ENCODE peak calls at places on chromosome 20, in nine cellular contexts. D is Calu3, H is spleen, J is activated B cell treated with CpG ODN at 0.5 μM for 24 hours, P is progenitor cell of endocrine pancreas, K is MCF 10A, O is body of pancreas, E is brain microvascular endothelial cell, R is cardiac muscle cell. N is an unnamed sample.
A peak's percentile ranks its signal among the peaks of the same experiment; 100 is the strongest.

GRCh38 chr20:49138431-49138830 is 49.7 kb downstream of the STAU1 start:
- DNase-seq in J (no peak), K (no peak), D (no peak), P (no peak), E (no peak), R (no peak), O (no peak), H (no peak), N (no peak)

GRCh38 chr20:45893831-45894230 is 2.7 kb downstream of the CTSA start:
- DNase-seq in O (no peak), K (no peak), R (no peak), H (no peak), J (no peak), P (no peak), D (no peak), E (no peak), N (no peak)

GRCh38 chr20:57795347-57795697 is 85.5 kb upstream of the PMEPA1 start:
- DNase-seq in H (peak; percentile 37), J (no peak), K (peak; percentile 13), D (no peak), R (no peak), P (no peak), E (peak; percentile 13), O (no peak), N (no peak)

GRCh38 chr20:53829706-53830521 is 236.3 kb upstream of the ZNF217 start:
- DNase-seq in K (peak; percentile 53), P (no peak), J (no peak), O (peak; percentile 7), R (no peak), D (no peak), H (no peak), E (peak; percentile 46), N (no peak)

GRCh38 chr20:50438986-50439407 is 71.2 kb upstream of the PTPN1 start:
- DNase-seq in H (no peak), J (no peak), E (peak; percentile 63), O (no peak), P (no peak), R (no peak), D (peak; percentile 85), K (peak; percentile 94), N (no peak)

GRCh38 chr20:50980071-50980681 is 21.6 kb downstream of the MOCS3 start:
- DNase-seq in D (peak; percentile 68), J (no peak), H (no peak), K (peak; percentile 92), O (peak; percentile 18), P (no peak), E (peak; percentile 99), R (no peak), N (no peak)

GRCh38 chr20:47454298-47455132 is 47.2 kb upstream of the NCOA3 start:
- DNase-seq in E (no peak), K (peak; percentile 58), H (no peak), O (no peak), R (no peak), J (no peak), P (no peak), D (peak; percentile 25), N (no peak)

GRCh38 chr20:5654557-5654956 is 95.6 kb upstream of the SHLD1 start:
- DNase-seq in D (no peak), J (no peak), P (no peak), E (peak; percentile 91), H (no peak), K (peak; percentile 92), O (no peak), R (no peak), N (no peak)

GRCh38 chr20:13007596-13007995 is 1.2 kb upstream of the SPTLC3 start:
- DNase-seq in E (no peak), D (no peak), H (no peak), P (no peak), O (no peak), J (no peak), R (no peak), K (no peak), N (no peak)

GRCh38 chr20:13012886-13013285 is 4.1 kb downstream of the SPTLC3 start:
- DNase-seq in K (no peak), D (no peak), J (no peak), E (no peak), H (no peak), P (no peak), R (no peak), O (no peak), N (no peak)

GRCh38 chr20:13006825-13007224 is 1.9 kb upstream of the SPTLC3 start:
- DNase-seq in R (no peak), O (no peak), P (no peak), E (peak; percentile 43), K (peak; percentile 91), D (no peak), H (no peak), J (no peak), N (no peak)

GRCh38 chr20:13009682-13010406 is 1.1 kb downstream of the SPTLC3 start:
- DNase-seq in O (peak; percentile 81), P (no peak), K (peak; percentile 86), J (no peak), E (peak; percentile 90), D (peak; percentile 8), H (no peak), R (no peak), N (no peak)

DNA sequence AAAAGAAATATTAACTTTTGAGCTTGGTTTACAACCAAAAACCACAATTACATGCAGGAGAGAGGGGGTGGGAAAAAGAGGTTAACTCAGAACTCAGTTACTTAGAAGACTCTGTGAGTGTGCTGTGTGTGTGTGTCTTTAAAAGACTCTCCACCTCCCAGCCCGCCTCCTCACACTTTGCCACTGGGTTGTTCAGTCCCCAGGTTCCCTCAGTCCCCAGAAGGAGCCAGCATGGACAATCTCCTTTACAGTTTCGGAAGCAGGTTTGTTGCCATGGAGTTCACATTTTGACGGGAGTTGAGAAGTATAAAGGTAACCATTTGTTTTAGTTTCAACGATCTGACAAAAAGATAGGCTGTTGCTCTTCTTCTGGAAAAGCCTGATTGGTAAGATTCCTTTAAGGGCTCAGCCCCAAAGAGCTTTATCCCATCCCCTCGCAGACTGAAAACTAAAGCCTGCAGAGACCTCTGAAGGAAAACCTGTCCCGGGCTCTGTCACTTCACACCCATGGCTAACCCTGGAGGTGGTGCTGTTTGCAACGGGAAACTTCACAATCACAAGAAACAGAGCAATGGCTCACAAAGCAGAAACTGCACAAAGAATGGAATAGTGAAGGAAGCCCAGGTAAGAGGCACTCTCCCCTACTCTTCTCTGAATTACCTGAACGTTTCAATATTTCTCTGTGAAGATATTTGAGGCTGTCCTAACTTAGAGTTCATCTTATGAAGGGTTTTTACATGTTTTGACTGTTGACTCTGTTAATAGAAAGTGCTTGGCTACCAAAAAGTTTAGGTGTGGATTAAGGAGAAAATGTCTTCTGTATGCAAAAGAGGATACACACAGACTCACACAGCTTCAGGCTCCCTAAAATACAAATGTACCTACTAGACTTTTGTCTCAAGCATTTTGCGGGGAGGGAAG is at the start of gene SPTLC3:
- DNase-seq in P (peak; percentile 18), H (no peak), O (peak; percentile 67), J (no peak), E (peak; percentile 21), K (peak; percentile 61), D (peak; percentile 39), R (peak; percentile 49), N (no peak)
- TF ChIP-seq CTCF in P (peak; percentile 7), H (no peak), O (peak; percentile 22), J (no peak), E (peak; percentile 28), K (no peak), D (no peak), R (peak; percentile 13), N (peak; percentile 20)

GRCh38 chr20:11445891-11446290 is 471.8 kb upstream of the BTBD3 start:
- DNase-seq in O (no peak), P (no peak), D (no peak), K (no peak), E (no peak), J (no peak), H (no peak), R (no peak), N (no peak)

GRCh38 chr20:11445161-11445560 is 472.5 kb upstream of the BTBD3 start:
- DNase-seq in K (no peak), J (no peak), E (no peak), R (no peak), H (no peak), O (no peak), D (no peak), P (no peak), N (no peak)

GRCh38 chr20:11451793-11452291 is 465.9 kb upstream of the BTBD3 start:
- DNase-seq in J (no peak), O (no peak), E (peak; percentile 27), R (no peak), K (no peak), D (no peak), P (no peak), H (no peak), N (no peak)

GRCh38 chr20:11447371-11448100 is 470.2 kb upstream of the BTBD3 start:
- DNase-seq in E (no peak), J (no peak), R (no peak), D (no peak), H (peak; percentile 47), P (no peak), O (no peak), K (no peak), N (no peak)

GRCh38 chr20:11448554-11448953 is 469.1 kb upstream of the BTBD3 start:
- DNase-seq in J (no peak), D (no peak), K (no peak), P (no peak), R (no peak), H (no peak), O (no peak), E (no peak), N (no peak)
- TF ChIP-seq CTCF in J (no peak), D (no peak), K (no peak), P (no peak), R (no peak), H (no peak), O (no peak), E (no peak), N (no peak)

GRCh38 chr20:42775037-42775436 is 414.7 kb downstream of the PTPRT start:
- DNase-seq in O (no peak), D (no peak), K (no peak), H (no peak), P (no peak), E (no peak), J (no peak), R (no peak), N (no peak)

GRCh38 chr20:42779216-42779615 is 410.5 kb downstream of the PTPRT start:
- DNase-seq in E (no peak), H (no peak), J (no peak), O (no peak), R (no peak), P (no peak), D (no peak), K (no peak), N (no peak)

DNA sequence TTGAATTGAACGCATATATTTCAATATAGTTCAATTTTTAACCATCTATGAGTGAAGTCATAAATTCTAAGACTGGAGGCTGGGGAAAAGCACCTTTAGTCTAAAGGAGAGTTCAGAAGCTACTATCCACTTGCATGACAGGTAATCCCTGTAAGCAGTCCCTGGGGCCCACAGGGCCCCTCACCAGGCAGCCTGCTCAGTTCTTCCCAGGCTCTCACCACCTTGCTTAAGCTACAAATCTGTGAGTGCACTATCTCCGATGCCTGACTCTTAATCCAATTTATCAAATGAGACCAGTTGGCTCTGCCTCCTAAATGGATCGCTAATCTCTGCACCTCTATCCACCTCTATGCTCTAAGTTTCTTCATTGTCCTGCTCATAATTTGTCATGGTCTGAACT is 413.8 kb downstream of the PTPRT start:
- DNase-seq in O (no peak), E (no peak), D (no peak), H (no peak), P (no peak), K (no peak), J (no peak), R (no peak), N (no peak)
- TF ChIP-seq CTCF in O (no peak), E (no peak), D (no peak), H (no peak), P (no peak), K (no peak), J (no peak), R (no peak), N (no peak)

GRCh38 chr20:4233520-4233919 is 218.2 kb upstream of the RNF24 start:
- DNase-seq in R (no peak), J (no peak), E (no peak), D (no peak), K (no peak), P (no peak), O (no peak), H (no peak), N (no peak)
- TF ChIP-seq CTCF in R (peak; percentile 38), J (no peak), E (peak; percentile 36), D (no peak), K (peak; percentile 20), P (no peak), O (no peak), H (no peak), N (no peak)